ENCODE peak calls at places on chromosomes 16 and 17, in eight cellular contexts. E is stimulated activated CD8-positive, alpha-beta memory T cell treated with anti-CD3 and anti-CD28 coated beads, Interleukin-15, amount 100 ng/mL, for 24 hours; G is stimulated activated CD4-positive, alpha-beta T cell treated with anti-CD3 and anti-CD28 coated beads, TNF-alpha, amount 100 ng/mL, for 24 hours; A is effector CD4-positive, alpha-beta T cell; S is stimulated activated naive CD8-positive, alpha-beta T cell treated with anti-CD3 and anti-CD28 coated beads, Interleukin-15, amount 100 ng/mL, for 72 hours; J is GM04504; C is HEK293T; V is sigmoid colon. F is an unnamed sample.

GRCh38 chr17:41326173-41327145 is 10.9 kb upstream of the KRTAP17-1 start:
- DNase-seq in E (no peak), G (no peak), A (no peak), S (no peak), J (no peak), C (no peak), V (no peak), F (no peak)

GRCh38 chr17:67203818-67204217 is 41.2 kb downstream of the HELZ start:
- DNase-seq in E (no peak), G (no peak), A (no peak), S (no peak), J (no peak), C (no peak), V (no peak), F (no peak)

GRCh38 chr16:1794908-1795666 is 1.6 kb upstream of the IGFALS start:
- DNase-seq in E (no peak), G (no peak), A (no peak), S (no peak), J (no peak), C (no peak), V (no peak), F (no peak)

GRCh38 chr17:57484081-57484666 is 227.9 kb downstream of the MSI2 start:
- DNase-seq in E (no peak), G (no peak), A (no peak), S (no peak), J (no peak), C (no peak), V (no peak), F (peak)

GRCh38 chr16:9225527-9226316 is 134.3 kb downstream of the HAPSTR1 start:
- DNase-seq in E (no peak), G (no peak), A (no peak), S (no peak), J (no peak), C (peak), V (peak), F (no peak)

GRCh38 chr17:36837616-36838272 is 99.5 kb upstream of the LHX1 start:
- DNase-seq in E (no peak), G (no peak), A (no peak), S (no peak), J (no peak), C (peak), V (no peak), F (no peak)

GRCh38 chr17:66533572-66533971 is 231.2 kb downstream of the PRKCA start:
- DNase-seq in E (no peak), G (no peak), A (no peak), S (no peak), J (no peak), C (no peak), V (peak), F (peak)

GRCh38 chr17:59425085-59425901 is 93.8 kb downstream of the YPEL2 start:
- DNase-seq in E (no peak), G (no peak), A (no peak), S (no peak), J (no peak), C (no peak), V (peak), F (no peak)

GRCh38 chr17:18260332-18261145 is at the start of gene MIEF2:
- DNase-seq in E (peak), G (peak), A (peak), S (peak), J (peak), C (peak), V (peak), F (peak)

GRCh38 chr17:81371910-81372760 is 23.1 kb upstream of the BAHCC1 start:
- DNase-seq in E (no peak), G (no peak), A (no peak), S (no peak), J (no peak), C (no peak), V (peak), F (no peak)

GRCh38 chr17:17351901-17352781 is 49.0 kb downstream of the NT5M start:
- DNase-seq in E (no peak), G (no peak), A (no peak), S (no peak), J (no peak), C (no peak), V (no peak), F (no peak)

GRCh38 chr16:70749681-70750601 is 51.0 kb downstream of the VAC14 start:
- DNase-seq in E (no peak), G (no peak), A (no peak), S (no peak), J (no peak), C (no peak), V (no peak), F (no peak)

GRCh38 chr17:35795007-35795870 is at the start of gene MMP28:
- DNase-seq in E (no peak), G (no peak), A (no peak), S (peak), J (no peak), C (peak), V (no peak), F (no peak)

GRCh38 chr17:63831505-63831904 is 4.0 kb upstream of the FTSJ3 start:
- DNase-seq in E (no peak), G (no peak), A (no peak), S (no peak), J (no peak), C (no peak), V (no peak), F (no peak)

GRCh38 chr17:2083613-2084128 is 28.8 kb downstream of the HIC1 start:
- DNase-seq in E (no peak), G (no peak), A (no peak), S (no peak), J (no peak), C (no peak), V (no peak), F (no peak)

F was measured in astrocyte of the cerebellum.